ENCODE peak calls at places on chromosomes 16 and 17, in five cellular contexts. L, O, G, J and M are unnamed samples.

GRCh38 chr16:71853413-71853812 is 7.6 kb downstream of the ATXN1L start:
- DNase-seq in O (no peak), L (no peak), G (no peak), J (no peak), M (no peak)

GRCh38 chr17:2015314-2015713 is 9.8 kb downstream of the RTN4RL1 start:
- DNase-seq in O (no peak), J (no peak), L (no peak), G (no peak), M (no peak)

GRCh38 chr17:1491406-1492248 is 859 bp downstream of the MYO1C start:
- DNase-seq in J (no peak), G (no peak), O (peak; percentile 95), L (no peak), M (peak; percentile 95)

GRCh38 chr16:23847938-23848337 is 12.2 kb downstream of the PRKCB start:
- DNase-seq in J (no peak), L (no peak), O (no peak), G (no peak), M (no peak)

GRCh38 chr16:27369806-27370205 is 32.2 kb upstream of the IL21R start:
- DNase-seq in G (no peak), L (no peak), J (no peak), O (peak; percentile 68), M (peak; percentile 45)

GRCh38 chr17:72590382-72590781 is 469.6 kb downstream of the SOX9 start:
- DNase-seq in J (no peak), L (no peak), O (peak; percentile 76), G (no peak), M (peak; percentile 74)

GRCh38 chr16:65196696-65197095 is 74.8 kb upstream of the CDH11 start:
- DNase-seq in O (no peak), L (no peak), G (no peak), J (no peak), M (no peak)

GRCh38 chr16:68324780-68325357 is 14.1 kb downstream of the PRMT7 start:
- DNase-seq in O (no peak), G (no peak), J (no peak), L (no peak), M (no peak)

GRCh38 chr17:53736516-53737274 is 86.0 kb upstream of the KIF2B start:
- DNase-seq in G (no peak), J (no peak), L (no peak), O (no peak), M (no peak)

GRCh38 chr17:74961657-74962360 is 10.8 kb downstream of the HID1 start:
- DNase-seq in J (peak; percentile 71), L (peak; percentile 83), G (peak; percentile 43), O (peak; percentile 94), M (peak; percentile 93)

GRCh38 chr17:48542956-48543853 is 1.7 kb downstream of the HOXB2 start:
- DNase-seq in G (peak; percentile 34), O (no peak), J (no peak), L (no peak), M (peak; percentile 48)

GRCh38 chr16:89827383-89828198 is 684 bp upstream of the SPIRE2 start:
- DNase-seq in J (no peak), G (no peak), L (no peak), O (peak; percentile 72), M (peak; percentile 70)